ENCODE peak calls at places on chromosomes 16 and 17, in eight cellular contexts. Q is HEK293T; S is HCT116; R is NCI-H446; K is NCI-H774; E is astrocyte of the spinal cord; Z is GF-D8; I is effector memory CD4-positive, alpha-beta T cell. A is an unnamed sample.

GRCh38 chr16:17259751-17260270 is 210.9 kb downstream of the XYLT1 start:
- DNase-seq in Q (no peak), S (no peak), R (no peak), K (no peak), E (no peak), Z (no peak), I (no peak), A (no peak)

GRCh38 chr17:11803635-11804034 is 193.6 kb downstream of the ZNF18 start:
- DNase-seq in Q (no peak), S (no peak), R (no peak), K (no peak), E (no peak), Z (no peak), I (no peak), A (no peak)

GRCh38 chr17:68343976-68344375 is 52.7 kb downstream of the ARSG start:
- DNase-seq in Q (no peak), S (no peak), R (no peak), K (no peak), E (no peak), Z (peak), I (no peak), A (no peak)

GRCh38 chr16:3045758-3046505 is 429 bp upstream of the MMP25 start:
- DNase-seq in Q (peak), S (no peak), R (no peak), K (no peak), E (no peak), Z (no peak), I (no peak), A (no peak)

GRCh38 chr17:41278176-41278955 is 2.9 kb downstream of the KRTAP9-7 start:
- DNase-seq in Q (no peak), S (no peak), R (no peak), K (no peak), E (no peak), Z (no peak), I (no peak), A (no peak)

GRCh38 chr17:50686494-50687199 is 21.1 kb downstream of the ANKRD40 start:
- DNase-seq in Q (no peak), S (peak), R (peak), K (no peak), E (peak), Z (no peak), I (no peak), A (no peak)

GRCh38 chr17:13784466-13784865 is 182.7 kb upstream of the HS3ST3A1 start:
- DNase-seq in Q (no peak), S (no peak), R (no peak), K (no peak), E (no peak), Z (no peak), I (no peak), A (no peak)

GRCh38 chr17:75069783-75070182 is 18.0 kb upstream of the SLC16A5 start:
- DNase-seq in Q (no peak), S (no peak), R (no peak), K (no peak), E (no peak), Z (no peak), I (no peak), A (no peak)

GRCh38 chr17:64264891-64265290 is 1.8 kb upstream of the TEX2 start:
- DNase-seq in Q (no peak), S (no peak), R (no peak), K (no peak), E (no peak), Z (no peak), I (no peak), A (no peak)

GRCh38 chr16:69937465-69937951 is 13.6 kb upstream of the CLEC18A start:
- DNase-seq in Q (peak), S (no peak), R (no peak), K (no peak), E (no peak), Z (no peak), I (no peak), A (no peak)

GRCh38 chr17:80888276-80889160 is 103.1 kb upstream of the CHMP6 start:
- DNase-seq in Q (no peak), S (no peak), R (no peak), K (no peak), E (no peak), Z (no peak), I (no peak), A (no peak)

GRCh38 chr16:56298948-56299602 is 107.8 kb downstream of the GNAO1 start:
- DNase-seq in Q (no peak), S (no peak), R (no peak), K (no peak), E (no peak), Z (no peak), I (no peak), A (no peak)

GRCh38 chr17:61689610-61690180 is 98.7 kb upstream of the NACA2 start:
- DNase-seq in Q (no peak), S (no peak), R (no peak), K (no peak), E (no peak), Z (no peak), I (no peak), A (no peak)

GRCh38 chr16:49015189-49015540 is 266.5 kb downstream of the CBLN1 start:
- DNase-seq in Q (no peak), S (no peak), R (no peak), K (no peak), E (no peak), Z (no peak), I (no peak), A (no peak)

A was measured in effector memory CD8-positive, alpha-beta T cell.